ENCODE peak calls at places on chromosome X, in five cellular contexts. C is COLO829, T is mucosa of gallbladder, J is retina, H is AML-193. K is an unnamed sample.
A peak's percentile ranks its signal among the peaks of the same experiment; 100 is the strongest.

GRCh38 chrX:130083656-130084382 is 26.5 kb downstream of the ELF4 start:
- DNase-seq in C (no peak), T (no peak), J (no peak), H (peak; percentile 65), K (no peak)

GRCh38 chrX:54811301-54811885 is 3.8 kb downstream of the MAGED2 start:
- DNase-seq in C (no peak), T (no peak), J (no peak), H (no peak), K (no peak)

GRCh38 chrX:79728421-79728820 is 286.1 kb upstream of the TBX22 start:
- DNase-seq in C (no peak), T (no peak), J (no peak), H (no peak), K (no peak)

GRCh38 chrX:26783512-26784225 is 567.7 kb downstream of the MAGEB5 start:
- DNase-seq in C (peak; percentile 3), T (no peak), J (peak; percentile 27), H (peak; percentile 16), K (peak; percentile 56)

GRCh38 chrX:70092247-70092646 is 30.0 kb downstream of the OTUD6A start:
- DNase-seq in C (no peak), T (no peak), J (no peak), H (no peak), K (no peak)

GRCh38 chrX:151176351-151176750 is at the start of gene GPR50:
- DNase-seq in C (no peak), T (no peak), J (no peak), H (no peak), K (no peak)

GRCh38 chrX:141320801-141321200 is 78.5 kb upstream of the SPANXC start:
- DNase-seq in C (no peak), T (no peak), J (no peak), H (no peak), K (no peak)

GRCh38 chrX:12441376-12442128 is 303.3 kb downstream of the FRMPD4 start:
- DNase-seq in C (no peak), T (no peak), J (no peak), H (no peak), K (no peak)

GRCh38 chrX:15564981-15565579 is 35.7 kb downstream of the ACE2 start:
- DNase-seq in C (peak; percentile 62), T (peak; percentile 45), J (peak; percentile 30), H (peak; percentile 38), K (peak; percentile 85)

GRCh38 chrX:12563121-12563520 is 228.1 kb upstream of the PRPS2 start:
- DNase-seq in C (no peak), T (no peak), J (no peak), H (no peak), K (no peak)

GRCh38 chrX:12898073-12898472 is 8.3 kb upstream of the TLR8 start:
- DNase-seq in C (no peak), T (no peak), J (no peak), H (no peak), K (no peak)

GRCh38 chrX:26788402-26788998 is 572.5 kb downstream of the MAGEB5 start:
- DNase-seq in C (no peak), T (no peak), J (no peak), H (no peak), K (no peak)

GRCh38 chrX:108001218-108001814 is 19.1 kb upstream of the TEX13B start:
- DNase-seq in C (peak; percentile 42), T (no peak), J (no peak), H (peak; percentile 25), K (no peak)

K was measured in adrenal gland.